ENCODE peak calls at places on chromosomes 6 and 20, in four cellular contexts. B is A549, Z is K562, K is HepG2. V is an unnamed sample.
A peak's percentile ranks its signal among the peaks of the same experiment; 100 is the strongest.

GRCh38 chr6:111727798-111728197 is 122.1 kb upstream of the TRAF3IP2 start:
- DNase-seq in B (peak; percentile 12), Z (peak; percentile 21), K (no peak), V (no peak)

GRCh38 chr6:85675030-85675819 is 32.5 kb upstream of the SYNCRIP start:
- DNase-seq in B (peak; percentile 47), Z (peak; percentile 65), K (no peak), V (peak; percentile 60)

GRCh38 chr20:4370856-4371255 is 350.9 kb upstream of the PRND start:
- DNase-seq in B (no peak), Z (no peak), K (no peak), V (no peak)

GRCh38 chr6:31568537-31568961 is 3.5 kb upstream of the LTA start:
- DNase-seq in B (no peak), Z (no peak), K (no peak), V (no peak)

GRCh38 chr20:16580127-16580526 is 6.9 kb upstream of the KIF16B start:
- DNase-seq in B (peak; percentile 33), Z (no peak), K (no peak), V (no peak)

GRCh38 chr6:45196121-45196520 is 132.0 kb upstream of the RUNX2 start:
- DNase-seq in B (no peak), Z (no peak), K (no peak), V (no peak)

GRCh38 chr20:18754030-18754659 is 59.4 kb upstream of the SCP2D1 start:
- DNase-seq in B (no peak), Z (no peak), K (no peak), V (no peak)

GRCh38 chr6:129568015-129568414 is 142.0 kb downstream of the ARHGAP18 start:
- DNase-seq in B (no peak), Z (no peak), K (no peak), V (no peak)

GRCh38 chr6:126905917-126906316 is 212.6 kb upstream of the RSPO3 start:
- DNase-seq in B (no peak), Z (no peak), K (no peak), V (no peak)

GRCh38 chr6:43287717-43288679 is 10.1 kb upstream of the SLC22A7 start:
- DNase-seq in B (no peak), Z (no peak), K (no peak), V (no peak)

GRCh38 chr6:158991017-158991723 is 8.8 kb downstream of the RSPH3 start:
- DNase-seq in B (no peak), Z (no peak), K (no peak), V (peak; percentile 44)

GRCh38 chr20:49187330-49188100 is 619 bp downstream of the STAU1 start:
- DNase-seq in B (no peak), Z (peak; percentile 67), K (no peak), V (peak; percentile 47)

GRCh38 chr6:138404666-138405337 is 779 bp downstream of the HEBP2 start:
- DNase-seq in B (no peak), Z (peak; percentile 57), K (no peak), V (peak; percentile 62)

GRCh38 chr6:122831511-122831910 is 42.5 kb downstream of the SMPDL3A start:
- DNase-seq in B (no peak), Z (no peak), K (no peak), V (no peak)

GRCh38 chr20:63121246-63121645 is 94.7 kb downstream of the YTHDF1 start:
- DNase-seq in B (no peak), Z (no peak), K (no peak), V (no peak)

GRCh38 chr20:37389241-37389747 is 43.4 kb downstream of the SRC start:
- DNase-seq in B (peak; percentile 16), Z (no peak), K (no peak), V (no peak)

GRCh38 chr6:160013987-160014868 is 45.3 kb downstream of the IGF2R start:
- DNase-seq in B (no peak), Z (no peak), K (peak; percentile 16), V (peak; percentile 38)

GRCh38 chr20:52972190-52972937 is at the start of gene TSHZ2:
- DNase-seq in B (peak; percentile 4), Z (no peak), K (peak; percentile 24), V (no peak)

GRCh38 chr6:80366721-80367120 is 260.2 kb downstream of the BCKDHB start:
- DNase-seq in B (no peak), Z (no peak), K (no peak), V (no peak)

GRCh38 chr20:3828798-3829197 is 8.5 kb downstream of the AP5S1 start:
- DNase-seq in B (no peak), Z (no peak), K (no peak), V (no peak)

GRCh38 chr20:5559937-5560336 is 190.3 kb upstream of the SHLD1 start:
- DNase-seq in B (no peak), Z (no peak), K (no peak), V (no peak)
- TF ChIP-seq MYC in B (no peak), Z (no peak), K (no peak), V (no peak)

GRCh38 chr6:20564269-20564668 is 30.0 kb downstream of the CDKAL1 start:
- DNase-seq in B (peak; percentile 6), Z (peak; percentile 27), K (no peak), V (peak; percentile 38)
- TF ChIP-seq MYC in B (no peak), Z (no peak), K (no peak), V (no peak)

GRCh38 chr6:20660534-20660933 is 126.3 kb downstream of the CDKAL1 start:
- DNase-seq in B (no peak), Z (no peak), K (no peak), V (no peak)

GRCh38 chr6:20664250-20664649 is 130.0 kb downstream of the CDKAL1 start:
- DNase-seq in B (no peak), Z (no peak), K (no peak), V (no peak)

GRCh38 chr6:20658053-20658452 is 123.8 kb downstream of the CDKAL1 start:
- DNase-seq in B (no peak), Z (no peak), K (peak; percentile 85), V (no peak)

GRCh38 chr6:20665290-20665689 is 131.0 kb downstream of the CDKAL1 start:
- DNase-seq in B (no peak), Z (no peak), K (no peak), V (no peak)

GRCh38 chr6:20661721-20662120 is 127.5 kb downstream of the CDKAL1 start:
- DNase-seq in B (no peak), Z (no peak), K (no peak), V (no peak)
- TF ChIP-seq MYC in B (no peak), Z (no peak), K (no peak), V (no peak)

DNA sequence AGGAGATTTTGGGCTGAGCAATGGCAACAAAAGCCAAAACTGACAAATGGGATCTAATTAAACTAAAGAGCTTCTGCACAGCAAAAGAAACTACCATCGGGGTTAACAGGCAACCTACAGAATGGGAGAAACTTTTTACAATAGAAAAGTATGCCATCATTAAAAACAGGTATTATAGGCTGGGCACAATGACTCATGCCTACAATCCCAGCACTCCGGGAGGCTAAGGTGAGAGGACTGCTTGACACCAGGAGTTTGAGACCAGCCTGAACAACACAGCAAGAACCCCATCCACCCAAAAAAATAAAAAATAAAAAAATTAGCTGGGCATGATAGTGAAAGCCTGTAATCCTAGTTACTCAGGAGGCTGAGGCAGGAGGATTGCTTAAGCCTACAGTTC is 55.4 kb downstream of the MBOAT1 start:
- DNase-seq in B (no peak), Z (no peak), K (no peak), V (no peak)
- TF ChIP-seq MYC in B (no peak), Z (no peak), K (no peak), V (no peak)

GRCh38 chr6:134446228-134446848 is 128.4 kb upstream of the SGK1 start:
- DNase-seq in B (no peak), Z (no peak), K (no peak), V (no peak)
- TF ChIP-seq MYC in B (no peak), Z (no peak), K (no peak), V (no peak)

DNA sequence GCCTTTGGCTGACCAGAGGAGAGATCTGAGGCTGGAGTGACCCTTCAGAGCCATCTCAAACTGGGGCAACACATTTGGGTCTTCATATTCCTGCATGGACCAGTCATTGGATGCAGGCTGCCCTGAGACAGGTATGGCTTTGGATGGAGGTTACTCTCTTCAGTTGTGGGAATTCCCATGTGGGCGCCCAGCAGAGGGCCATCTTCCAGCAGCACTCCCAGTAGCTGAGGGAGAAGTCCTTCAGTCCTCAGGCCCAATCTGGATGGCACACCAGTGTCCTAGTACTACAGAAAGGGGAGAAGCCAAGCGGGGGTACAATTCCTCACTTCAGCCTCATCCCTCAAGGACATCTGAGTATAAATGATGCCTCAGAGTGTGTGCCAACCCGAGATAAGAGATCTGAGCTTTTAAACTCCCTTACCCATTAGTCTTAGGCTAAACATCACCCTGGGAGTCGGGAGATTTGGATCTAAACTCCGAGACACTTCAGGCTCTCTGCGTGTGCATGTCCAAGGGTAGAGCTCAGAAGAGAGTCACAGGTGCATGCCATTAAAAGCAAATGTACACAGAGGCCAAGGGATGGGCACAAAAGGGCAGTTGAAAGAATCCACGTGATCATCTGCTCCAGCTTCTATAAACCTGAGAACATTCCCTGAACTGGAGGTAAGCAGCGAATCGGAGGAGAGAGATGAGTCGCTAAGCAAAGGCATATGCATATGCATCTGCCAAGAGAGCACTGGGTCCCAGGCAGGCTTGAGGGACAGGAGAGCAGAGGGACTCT is 204.6 kb downstream of the CD83 start:
- DNase-seq in B (peak; percentile 12), Z (peak; percentile 12), K (no peak), V (no peak)
- TF ChIP-seq MYC in B (no peak), Z (no peak), K (no peak), V (no peak)

DNA sequence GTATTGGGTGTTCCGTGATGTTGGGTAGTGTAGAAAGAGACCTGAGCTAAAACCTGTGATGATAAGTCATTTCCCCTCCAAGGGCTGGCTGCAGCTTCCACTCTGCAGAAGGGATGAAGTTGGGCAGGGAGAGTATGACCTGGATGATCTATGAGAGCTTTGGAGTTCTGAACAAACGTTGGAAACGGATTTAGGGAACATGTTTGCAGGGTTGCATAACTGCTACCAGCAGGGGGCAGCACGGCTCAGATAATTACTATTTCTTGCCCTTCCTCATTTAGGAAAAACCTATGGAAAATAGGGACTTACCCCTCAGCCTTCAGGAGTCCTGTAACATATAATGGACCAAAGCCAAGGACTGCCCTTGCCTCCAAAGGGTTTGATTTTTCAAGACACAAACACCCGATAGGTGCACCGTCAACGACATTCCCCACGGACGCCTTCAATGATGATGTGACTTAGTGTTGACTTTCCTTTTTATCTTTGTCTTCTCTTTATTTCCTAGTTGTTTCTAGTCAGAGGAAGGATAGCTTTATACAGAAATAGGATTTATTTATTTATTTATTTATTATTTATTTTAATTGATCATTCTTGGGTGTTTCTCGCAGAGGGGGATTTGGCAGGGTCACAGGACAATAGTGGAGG is 164.9 kb upstream of the SASH1 start:
- DNase-seq in B (peak; percentile 63), Z (peak; percentile 62), K (peak; percentile 30), V (peak; percentile 44)
- TF ChIP-seq MYC in B (no peak), Z (no peak), K (no peak), V (no peak)

GRCh38 chr6:36928547-36928918 is 26.0 kb upstream of the PI16 start:
- DNase-seq in B (no peak), Z (no peak), K (no peak), V (no peak)
- TF ChIP-seq MYC in B (no peak), Z (no peak), K (no peak), V (no peak)

GRCh38 chr20:60206259-60206658 is 248.0 kb downstream of the CDH26 start:
- DNase-seq in B (peak; percentile 27), Z (peak; percentile 21), K (peak; percentile 31), V (peak; percentile 68)
- TF ChIP-seq MYC in B (no peak), Z (no peak), K (no peak), V (no peak)

V was measured in NB4.